ENCODE peak calls at places on chromosomes 6 and 20, in six cellular contexts. R is iris pigment epithelial cell, G is activated T-helper 1 cell treated with Interleukin-2 at 50 U/mL for 16 hours, N is ureter, P is NCI-H2081, H is HFFc6. I is an unnamed sample.

GRCh38 chr6:19812512-19813119 is 24.6 kb upstream of the ID4 start:
- DNase-seq in R (peak; percentile 62), P (no peak), H (peak; percentile 42), G (no peak), N (no peak), I (peak; percentile 20)

GRCh38 chr6:112203577-112204349 is 50.6 kb downstream of the LAMA4 start:
- DNase-seq in R (peak; percentile 95), H (peak; percentile 88), N (no peak), G (no peak), P (no peak), I (no peak)

GRCh38 chr6:5580736-5581568 is 319.6 kb downstream of the FARS2 start:
- DNase-seq in R (no peak), P (peak; percentile 2), N (no peak), G (no peak), H (no peak), I (no peak)

GRCh38 chr20:3380228-3381070 is 27.0 kb downstream of the DNAAF9 start:
- DNase-seq in P (no peak), H (no peak), G (no peak), R (peak; percentile 36), N (no peak), I (no peak)

GRCh38 chr6:33993091-33993490 is 152.8 kb downstream of the GRM4 start:
- DNase-seq in H (no peak), G (no peak), P (no peak), R (no peak), N (no peak), I (no peak)

GRCh38 chr6:137637161-137637560 is 143.0 kb upstream of the OLIG3 start:
- DNase-seq in H (peak; percentile 82), N (peak; percentile 45), P (no peak), R (peak; percentile 99), G (no peak), I (no peak)

GRCh38 chr6:99779631-99780555 is 173.3 kb downstream of the PRDM13 start:
- DNase-seq in R (no peak), P (no peak), N (no peak), H (no peak), G (no peak), I (no peak)

GRCh38 chr6:15443119-15443518 is 197.2 kb downstream of the JARID2 start:
- DNase-seq in R (peak; percentile 91), H (peak; percentile 79), G (no peak), P (no peak), N (no peak), I (no peak)